ENCODE peak calls at places on chromosomes 1 and 21, in four cellular contexts. One of them, this sample, is unnamed.

GRCh38 chr1:9737057-9737456 is 85.5 kb downstream of the PIK3CD start:
- DNase-seq in neuronal stem cell: no peak
- DNase-seq in H9: no peak
- DNase-seq in IMR-90: no peak
- DNase-seq in this sample: no peak

GRCh38 chr1:211515090-211516023 is 23.4 kb upstream of the RD3 start:
- DNase-seq in neuronal stem cell: peak
- DNase-seq in H9: peak
- DNase-seq in IMR-90: peak
- DNase-seq in this sample: peak

GRCh38 chr1:51569284-51570062 is 47.4 kb upstream of the OSBPL9 start:
- DNase-seq in neuronal stem cell: no peak
- DNase-seq in H9: peak
- DNase-seq in IMR-90: peak
- DNase-seq in this sample: peak

GRCh38 chr1:208475951-208476824 is 232.0 kb upstream of the PLXNA2 start:
- DNase-seq in neuronal stem cell: peak
- DNase-seq in H9: peak
- DNase-seq in IMR-90: no peak
- DNase-seq in this sample: peak

GRCh38 chr1:162942903-162943567 is 82.1 kb upstream of the CCDC190 start:
- DNase-seq in neuronal stem cell: no peak
- DNase-seq in H9: no peak
- DNase-seq in IMR-90: peak
- DNase-seq in this sample: no peak

GRCh38 chr1:94803517-94804441 is 16.4 kb upstream of the SLC44A3 start:
- DNase-seq in neuronal stem cell: no peak
- DNase-seq in H9: no peak
- DNase-seq in IMR-90: peak
- DNase-seq in this sample: peak

GRCh38 chr1:108863984-108864383 is 7.1 kb upstream of the AKNAD1 start:
- DNase-seq in neuronal stem cell: no peak
- DNase-seq in H9: no peak
- DNase-seq in IMR-90: no peak
- DNase-seq in this sample: no peak

GRCh38 chr1:82538876-82539275 is 738.1 kb downstream of the ADGRL2 start:
- DNase-seq in neuronal stem cell: no peak
- DNase-seq in H9: no peak
- DNase-seq in IMR-90: peak
- DNase-seq in this sample: no peak

GRCh38 chr1:1630191-1630964 is 1.6 kb upstream of the MMP23B start:
- DNase-seq in neuronal stem cell: no peak
- DNase-seq in H9: peak
- DNase-seq in IMR-90: no peak
- DNase-seq in this sample: peak

GRCh38 chr1:186620951-186621350 is 59.3 kb downstream of the PTGS2 start:
- DNase-seq in neuronal stem cell: no peak
- DNase-seq in H9: no peak
- DNase-seq in IMR-90: peak
- DNase-seq in this sample: no peak

GRCh38 chr1:183080406-183080805 is 57.2 kb downstream of the LAMC1 start:
- DNase-seq in neuronal stem cell: no peak
- DNase-seq in H9: no peak
- DNase-seq in IMR-90: peak
- DNase-seq in this sample: no peak

GRCh38 chr1:203056516-203056915 is 29.3 kb downstream of the MYOG start:
- DNase-seq in neuronal stem cell: no peak
- DNase-seq in H9: no peak
- DNase-seq in IMR-90: no peak
- DNase-seq in this sample: peak

GRCh38 chr1:57489342-57490036 is 65.6 kb upstream of the DAB1 start:
- DNase-seq in neuronal stem cell: no peak
- DNase-seq in H9: no peak
- DNase-seq in IMR-90: peak
- DNase-seq in this sample: peak

GRCh38 chr21:31557421-31557955 is 102.0 kb upstream of the SOD1 start:
- DNase-seq in neuronal stem cell: peak
- DNase-seq in H9: peak
- DNase-seq in IMR-90: no peak
- DNase-seq in this sample: peak

GRCh38 chr1:109739738-109740614 is 862 bp downstream of the GSTM3 start:
- DNase-seq in neuronal stem cell: peak
- DNase-seq in H9: peak
- DNase-seq in IMR-90: peak
- DNase-seq in this sample: peak

GRCh38 chr1:156467385-156467784 is 33.2 kb downstream of the MEF2D start:
- DNase-seq in neuronal stem cell: no peak
- DNase-seq in H9: no peak
- DNase-seq in IMR-90: no peak
- DNase-seq in this sample: no peak

GRCh38 chr21:42027804-42028753 is 17.9 kb upstream of the ZBTB21 start:
- DNase-seq in neuronal stem cell: no peak
- DNase-seq in H9: no peak
- DNase-seq in IMR-90: no peak
- DNase-seq in this sample: no peak

GRCh38 chr1:27778022-27778421 is 5.0 kb downstream of the STX12 start:
- DNase-seq in neuronal stem cell: no peak
- DNase-seq in H9: no peak
- DNase-seq in IMR-90: no peak
- DNase-seq in this sample: no peak

GRCh38 chr1:68969430-68969829 is 472.5 kb upstream of the DEPDC1 start:
- DNase-seq in neuronal stem cell: no peak
- DNase-seq in H9: no peak
- DNase-seq in IMR-90: no peak
- DNase-seq in this sample: no peak

GRCh38 chr1:11320153-11320936 is 47.3 kb downstream of the UBIAD1 start:
- DNase-seq in neuronal stem cell: no peak
- DNase-seq in H9: peak
- DNase-seq in IMR-90: no peak
- DNase-seq in this sample: peak

GRCh38 chr1:67597336-67597735 is 87.7 kb upstream of the GADD45A start:
- DNase-seq in neuronal stem cell: no peak
- DNase-seq in H9: no peak
- DNase-seq in IMR-90: peak
- DNase-seq in this sample: no peak

GRCh38 chr1:223819730-223820514 is 25.8 kb downstream of the TP53BP2 start:
- DNase-seq in neuronal stem cell: no peak
- DNase-seq in H9: no peak
- DNase-seq in IMR-90: peak
- DNase-seq in this sample: peak

GRCh38 chr1:26318338-26319064 is 743 bp downstream of the CD52 start:
- DNase-seq in neuronal stem cell: no peak
- DNase-seq in H9: no peak
- DNase-seq in IMR-90: no peak
- DNase-seq in this sample: no peak

GRCh38 chr1:97004054-97004453 is 282.5 kb downstream of the PTBP2 start:
- DNase-seq in neuronal stem cell: no peak
- DNase-seq in H9: no peak
- DNase-seq in IMR-90: peak
- DNase-seq in this sample: no peak

GRCh38 chr1:218171302-218171893 is 113.7 kb upstream of the RRP15 start:
- DNase-seq in neuronal stem cell: peak
- DNase-seq in H9: no peak
- DNase-seq in IMR-90: peak
- DNase-seq in this sample: peak

GRCh38 chr1:42334240-42335049 is 590 bp downstream of the FOXJ3 start:
- DNase-seq in neuronal stem cell: peak
- DNase-seq in H9: peak
- DNase-seq in IMR-90: peak
- DNase-seq in this sample: peak

GRCh38 chr1:243287652-243288051 is 31.8 kb downstream of the SDCCAG8 start:
- DNase-seq in neuronal stem cell: no peak
- DNase-seq in H9: no peak
- DNase-seq in IMR-90: peak
- DNase-seq in this sample: peak

GRCh38 chr1:110872745-110873435 is at the start of gene CD53:
- DNase-seq in neuronal stem cell: no peak
- DNase-seq in H9: no peak
- DNase-seq in IMR-90: no peak
- DNase-seq in this sample: no peak

DNA sequence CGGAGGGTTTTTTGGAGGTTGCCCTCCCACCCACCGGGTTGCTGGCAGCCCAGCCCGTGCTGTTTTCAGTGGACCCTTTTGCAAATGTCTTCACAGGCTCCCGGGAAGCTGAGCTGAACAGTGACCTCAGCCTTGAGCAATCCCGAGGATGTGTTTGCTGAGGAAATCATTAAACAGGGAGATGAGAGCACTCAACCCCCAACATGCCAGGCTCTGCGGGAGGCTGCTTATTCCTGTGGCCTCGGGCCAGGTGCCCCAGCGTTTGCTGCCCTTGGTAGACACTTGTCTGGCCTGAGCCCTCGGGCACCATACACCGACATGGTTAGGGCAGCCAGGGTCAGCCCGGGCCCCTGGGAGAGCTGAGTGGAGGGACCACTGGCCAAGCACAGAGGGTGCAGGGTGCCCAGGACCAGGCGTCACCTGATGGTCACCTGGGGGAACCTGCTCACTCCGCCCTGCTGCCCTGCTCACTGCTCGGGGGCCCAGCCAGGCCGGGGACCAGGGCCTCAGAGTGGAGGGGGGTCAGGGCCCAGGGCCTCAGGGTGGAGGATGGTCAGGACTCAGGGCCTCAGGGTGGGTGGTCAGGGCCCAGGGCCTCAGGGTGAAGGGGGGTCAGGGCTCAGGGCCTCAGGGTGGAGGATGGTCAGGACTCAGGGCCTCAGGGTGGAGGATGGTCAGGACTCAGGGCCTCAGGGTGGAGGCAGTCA is 42.5 kb upstream of the POFUT2 start:
- DNase-seq in neuronal stem cell: no peak
- DNase-seq in H9: peak
- DNase-seq in IMR-90: peak
- DNase-seq in this sample: peak
- H3K4me2 ChIP-seq in neuronal stem cell: no peak
- H3K4me2 ChIP-seq in H9: no peak
- H3K4me2 ChIP-seq in IMR-90: peak
- H3K4me2 ChIP-seq in this sample: no peak

GRCh38 chr1:112264010-112264409 is 132.0 kb upstream of the CTTNBP2NL start:
- DNase-seq in neuronal stem cell: no peak
- DNase-seq in H9: no peak
- DNase-seq in IMR-90: no peak
- DNase-seq in this sample: no peak

GRCh38 chr1:112264553-112264952 is 131.5 kb upstream of the CTTNBP2NL start:
- DNase-seq in neuronal stem cell: no peak
- DNase-seq in H9: no peak
- DNase-seq in IMR-90: no peak
- DNase-seq in this sample: no peak

GRCh38 chr1:112263464-112263863 is 132.6 kb upstream of the CTTNBP2NL start:
- DNase-seq in neuronal stem cell: no peak
- DNase-seq in H9: no peak
- DNase-seq in IMR-90: peak
- DNase-seq in this sample: no peak

GRCh38 chr1:112260699-112261098 is 135.3 kb upstream of the CTTNBP2NL start:
- DNase-seq in neuronal stem cell: no peak
- DNase-seq in H9: no peak
- DNase-seq in IMR-90: no peak
- DNase-seq in this sample: no peak

GRCh38 chr1:112262301-112262700 is 133.7 kb upstream of the CTTNBP2NL start:
- DNase-seq in neuronal stem cell: no peak
- DNase-seq in H9: no peak
- DNase-seq in IMR-90: no peak
- DNase-seq in this sample: no peak
- H3K18ac ChIP-seq in neuronal stem cell: no peak
- H3K18ac ChIP-seq in H9: no peak
- H3K18ac ChIP-seq in IMR-90: no peak
- H3K18ac ChIP-seq in this sample: no peak

GRCh38 chr1:17121881-17122280 is 2.6 kb upstream of the PADI2 start:
- DNase-seq in neuronal stem cell: no peak
- DNase-seq in H9: no peak
- DNase-seq in IMR-90: peak
- DNase-seq in this sample: no peak
- H4K8ac ChIP-seq in neuronal stem cell: no peak
- H4K8ac ChIP-seq in H9: no peak
- H4K8ac ChIP-seq in IMR-90: no peak
- H4K8ac ChIP-seq in this sample: no peak

DNA sequence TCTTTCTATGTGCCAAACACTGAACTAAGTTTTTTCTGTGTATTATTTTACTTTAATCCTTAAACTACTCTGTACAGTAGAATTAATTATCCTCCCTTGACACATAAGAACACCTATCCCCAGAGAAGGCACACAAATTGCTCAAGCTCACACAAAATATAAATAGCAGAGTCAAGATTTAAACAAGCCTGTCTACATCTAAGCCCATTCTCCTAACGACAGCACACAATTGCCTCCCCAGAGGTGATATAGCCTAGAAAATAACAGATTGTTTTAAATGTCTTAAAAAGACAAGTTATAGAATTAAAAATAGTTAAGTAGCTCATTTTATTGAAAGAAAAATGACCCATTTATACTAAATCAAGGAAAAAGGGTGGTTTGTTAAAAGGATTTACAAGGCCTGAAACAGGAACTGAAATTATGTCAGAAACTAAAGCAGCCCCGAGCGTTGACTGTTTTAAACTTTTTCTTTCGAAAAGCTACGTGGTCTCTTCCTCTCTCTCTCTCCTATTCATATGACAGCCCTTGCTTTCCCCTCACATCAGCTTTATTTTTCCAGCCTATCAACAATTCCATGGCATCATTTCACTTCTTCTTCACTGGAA is 30.5 kb downstream of the TNFSF18 start:
- DNase-seq in neuronal stem cell: no peak
- DNase-seq in H9: no peak
- DNase-seq in IMR-90: no peak
- DNase-seq in this sample: no peak
- H3K4me2 ChIP-seq in neuronal stem cell: no peak
- H3K4me2 ChIP-seq in H9: no peak
- H3K4me2 ChIP-seq in IMR-90: no peak
- H3K4me2 ChIP-seq in this sample: no peak